ENCODE peak calls at places on chromosome 1, in six cellular contexts. I, U, O, V, Z and P are unnamed samples. For H3K4me1, the result is how much of the 10 kb centered on the place peaks cover.

GRCh38 chr1:234975122-234975940 is 153.3 kb downstream of the TOMM20 start:
- DNase-seq in U (no peak), Z (no peak), V (peak), I (peak), O (no peak), P (peak)

GRCh38 chr1:33435096-33435820 is 4.4 kb upstream of the PHC2 start:
- DNase-seq in U (no peak), O (no peak), I (no peak), Z (no peak), V (no peak), P (no peak)

GRCh38 chr1:215720121-215720520 is 153.0 kb downstream of the KCTD3 start:
- DNase-seq in I (no peak), O (no peak), V (no peak), U (no peak), Z (no peak), P (no peak)

GRCh38 chr1:235113183-235113917 is 15.3 kb downstream of the TOMM20 start:
- DNase-seq in O (no peak), Z (no peak), I (no peak), U (no peak), V (no peak), P (no peak)

GRCh38 chr1:228392111-228392936 is 14.3 kb downstream of the TRIM11 start:
- DNase-seq in I (no peak), O (no peak), V (peak), Z (no peak), U (no peak), P (no peak)

GRCh38 chr1:177873238-177873637 is 96.6 kb downstream of the SEC16B start:
- DNase-seq in Z (no peak), I (peak), U (no peak), O (no peak), V (no peak), P (no peak)

GRCh38 chr1:85583355-85584263 is 3.0 kb downstream of the CCN1 start:
- DNase-seq in U (no peak), Z (no peak), O (no peak), V (no peak), I (no peak), P (no peak)

GRCh38 chr1:171142081-171142450 is 43.0 kb upstream of the FMO2 start:
- DNase-seq in Z (peak), U (no peak), O (no peak), V (no peak), I (no peak), P (peak)

GRCh38 chr1:41108696-41109284 is 87.3 kb upstream of the SLFNL1 start:
- DNase-seq in O (no peak), Z (no peak), U (no peak), V (no peak), I (no peak), P (peak)

GRCh38 chr1:247332901-247333361 is 1.3 kb upstream of the ZNF496 start:
- DNase-seq in I (peak), Z (peak), U (peak), O (no peak), V (no peak), P (no peak)

GRCh38 chr1:163656367-163656766 is 334.6 kb downstream of the NUF2 start:
- DNase-seq in U (no peak), I (no peak), V (no peak), Z (no peak), O (no peak), P (no peak)

GRCh38 chr1:17661546-17662157 is 93.5 kb upstream of the ACTL8 start:
- DNase-seq in O (peak), Z (peak), V (peak), U (peak), I (peak), P (peak)

GRCh38 chr1:109910123-109910962 is at the start of gene CSF1:
- DNase-seq in Z (peak), U (peak), O (no peak), V (peak), I (peak), P (peak)

GRCh38 chr1:26275580-26276431 is 4.1 kb upstream of the SH3BGRL3 start:
- DNase-seq in O (peak), V (peak), I (peak), U (peak), Z (peak), P (peak)

GRCh38 chr1:37865348-37866119 is 6.1 kb upstream of the MTF1 start:
- DNase-seq in O (no peak), V (no peak), U (no peak), I (no peak), Z (no peak), P (no peak)

GRCh38 chr1:52571783-52572182 is 18.9 kb upstream of the TUT4 start:
- DNase-seq in U (peak), Z (no peak), O (peak), I (no peak), V (no peak), P (no peak)

GRCh38 chr1:206717237-206717989 is 32.7 kb downstream of the MAPKAPK2 start:
- DNase-seq in I (no peak), U (no peak), O (peak), Z (no peak), V (peak), P (no peak)

GRCh38 chr1:36349839-36350238 is 26.4 kb upstream of the EVA1B start:
- DNase-seq in U (no peak), O (no peak), Z (no peak), I (no peak), V (no peak), P (no peak)

GRCh38 chr1:183279835-183280234 is 93.8 kb downstream of the LAMC2 start:
- DNase-seq in Z (no peak), I (peak), O (no peak), U (no peak), V (peak), P (no peak)

GRCh38 chr1:153608089-153608672 is 4.8 kb downstream of the S100A16 start:
- DNase-seq in I (no peak), U (peak), O (no peak), Z (peak), V (no peak), P (no peak)

GRCh38 chr1:117671781-117672501 is 66.1 kb downstream of the TENT5C start:
- DNase-seq in I (peak), O (no peak), V (peak), U (peak), Z (peak), P (peak)

GRCh38 chr1:41378999-41379740 is 17.9 kb downstream of the FOXO6 start:
- DNase-seq in O (no peak), V (no peak), U (no peak), I (no peak), Z (no peak), P (no peak)

GRCh38 chr1:228011721-228012311 is 5.0 kb downstream of the WNT3A start:
- DNase-seq in V (peak), U (no peak), O (no peak), I (no peak), Z (no peak), P (peak)

GRCh38 chr1:77680173-77680572 is 2.3 kb downstream of the ZZZ3 start:
- DNase-seq in Z (no peak), U (no peak), I (no peak), V (no peak), O (no peak), P (no peak)

GRCh38 chr1:77683836-77684148 is 1.3 kb upstream of the ZZZ3 start:
- DNase-seq in V (no peak), I (no peak), Z (no peak), O (no peak), U (no peak), P (no peak)

GRCh38 chr1:77683142-77683835 is 831 bp upstream of the ZZZ3 start:
- DNase-seq in Z (peak), O (peak), I (peak), V (peak), U (peak), P (peak)

GRCh38 chr1:77682442-77683141 is at the start of gene ZZZ3:
- DNase-seq in O (peak), I (peak), Z (peak), U (peak), V (peak), P (peak)

DNA sequence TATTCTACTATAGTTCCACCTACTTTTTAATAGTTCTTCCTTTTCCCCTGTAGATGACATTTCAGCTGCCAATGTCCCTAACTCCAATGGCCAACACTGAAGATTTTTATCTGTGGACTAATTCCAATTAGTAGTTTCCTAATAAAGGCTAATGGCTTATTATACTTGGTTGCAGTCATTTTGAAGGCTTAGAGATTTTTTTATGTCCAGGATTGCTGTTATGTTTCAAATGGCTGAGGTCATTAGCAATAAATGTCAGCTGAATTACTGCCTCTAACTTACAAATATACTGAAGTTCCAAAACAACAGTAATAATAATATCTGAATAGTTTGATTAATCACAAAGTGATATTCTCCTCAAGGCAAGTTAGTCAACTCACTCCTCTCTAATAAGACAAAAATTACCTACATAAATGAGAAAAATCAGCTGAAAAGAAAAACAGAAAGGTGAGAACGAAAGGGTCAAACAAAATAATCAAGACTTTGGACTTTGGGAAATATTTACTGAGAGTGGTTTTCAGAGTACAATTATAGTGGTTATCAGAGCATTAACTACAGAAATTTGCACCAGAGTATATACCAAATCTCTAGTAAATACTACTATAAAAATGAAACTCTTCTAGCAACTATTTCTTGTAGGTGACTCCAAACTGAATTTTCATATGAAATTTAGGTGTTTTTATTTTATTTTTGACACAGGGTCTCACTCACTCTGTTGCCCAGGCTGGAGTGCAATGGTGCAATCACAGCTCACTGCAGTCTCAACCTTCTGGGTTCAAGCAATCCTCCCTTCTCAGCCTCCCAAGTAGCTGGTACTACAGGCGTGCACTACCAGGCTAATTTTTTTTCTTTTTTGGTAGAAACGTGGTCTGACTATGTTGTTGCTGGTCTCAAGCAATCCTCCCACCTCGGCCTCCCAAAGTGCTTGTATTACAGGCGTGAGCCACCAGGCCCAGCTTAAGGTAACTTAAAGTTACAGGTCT is 3.5 kb downstream of the ZZZ3 start:
- DNase-seq in Z (no peak), U (no peak), O (no peak), V (no peak), I (no peak), P (no peak)
- H3K4me1 ChIP-seq in Z (under half), U (under half), O (under half), V (under half), I (under half), P (under half)

DNA sequence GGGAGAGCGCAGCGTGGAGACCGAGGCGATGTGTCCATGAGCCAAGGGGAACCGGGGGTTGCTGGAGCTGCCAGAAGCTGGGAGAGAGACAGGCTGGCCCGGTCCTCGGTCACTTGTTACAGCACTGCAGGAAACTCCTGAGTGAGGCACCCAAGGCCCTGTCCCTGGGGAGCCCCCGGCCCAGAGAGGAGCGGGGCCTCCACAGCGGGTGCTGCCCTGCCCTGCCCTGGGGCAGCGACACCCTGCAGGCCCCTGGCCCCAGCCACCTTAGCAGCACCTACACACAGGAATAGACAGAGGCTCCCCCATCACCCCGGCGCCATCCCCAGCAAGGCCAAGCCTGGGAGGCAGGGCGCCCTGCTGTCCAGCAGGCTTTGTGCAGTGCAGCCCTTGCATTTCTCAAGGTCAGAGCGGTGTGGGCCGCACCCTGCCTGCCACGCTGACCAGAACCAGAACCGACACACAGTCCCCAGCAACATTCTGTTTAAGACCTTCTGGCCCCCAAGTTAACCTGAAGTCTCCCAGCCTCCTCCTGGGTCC is 6.6 kb upstream of the MEGF6 start:
- DNase-seq in Z (no peak), U (no peak), O (no peak), I (no peak), V (no peak), P (no peak)
- H3K4me1 ChIP-seq in Z (under half), U (under half), O (under half), I (under half), V (under half), P (under half)

GRCh38 chr1:212291505-212292134 is 6.4 kb downstream of the PPP2R5A start:
- DNase-seq in V (no peak), O (peak), U (peak), I (peak), Z (no peak), P (no peak)
- H3K4me1 ChIP-seq in V (half or more), O (under half), U (under half), I (under half), Z (under half), P (under half)

GRCh38 chr1:205259998-205260397 is 32.3 kb downstream of the TMCC2 start:
- DNase-seq in V (no peak), O (no peak), I (no peak), Z (no peak), U (no peak), P (no peak)
- H3K4me1 ChIP-seq in V (under half), O (under half), I (under half), Z (under half), U (under half), P (under half)

GRCh38 chr1:62676606-62677356 is 11.4 kb downstream of the DOCK7 start:
- DNase-seq in V (no peak), O (no peak), Z (no peak), U (peak), I (no peak), P (no peak)

GRCh38 chr1:62673629-62674028 is 14.6 kb downstream of the DOCK7 start:
- DNase-seq in I (no peak), Z (no peak), V (no peak), U (no peak), O (no peak), P (no peak)

GRCh38 chr1:62672029-62672428 is 16.2 kb downstream of the DOCK7 start:
- DNase-seq in Z (no peak), U (no peak), I (no peak), V (no peak), O (no peak), P (no peak)
- H3K4me1 ChIP-seq in Z (under half), U (under half), I (under half), V (under half), O (under half), P (under half)

DNA sequence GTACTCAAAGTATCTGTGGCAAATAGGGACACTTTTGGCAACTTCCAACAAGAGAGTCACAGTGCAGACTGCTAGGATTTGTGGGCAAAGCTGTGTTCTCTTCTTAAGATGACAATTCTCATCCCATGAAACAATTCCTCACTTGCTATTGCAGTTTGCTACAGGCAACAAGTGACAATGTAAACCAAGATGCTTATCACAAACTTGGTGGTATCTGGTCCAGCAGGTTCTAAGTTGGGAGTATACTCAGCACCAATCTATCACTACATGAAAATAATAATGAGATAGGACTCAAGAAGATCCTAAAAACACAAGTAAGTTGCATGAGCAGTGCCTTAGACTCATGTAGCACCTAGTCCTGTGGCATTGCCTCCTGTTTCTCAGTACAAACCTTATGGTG is 3.4 kb upstream of the OVAAL start:
- DNase-seq in I (no peak), U (no peak), Z (no peak), O (no peak), V (no peak), P (no peak)
- H3K4me1 ChIP-seq in I (under half), U (under half), Z (under half), O (under half), V (under half), P (under half)

DNA sequence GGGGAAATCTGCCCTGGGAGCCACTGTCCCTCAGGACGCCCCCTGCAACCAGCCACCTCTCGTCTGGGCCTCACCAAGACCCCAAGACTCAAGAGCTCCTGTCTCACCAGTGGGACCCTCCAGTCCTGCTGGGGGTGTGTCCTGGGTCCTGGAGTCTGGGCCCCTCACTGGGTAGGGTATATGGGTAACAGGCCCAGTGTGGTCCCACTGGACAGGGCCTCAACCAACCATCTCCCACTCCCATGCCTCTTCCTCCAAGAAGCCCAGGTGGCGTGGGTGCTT is 737 bp upstream of the VWA1 start:
- DNase-seq in O (no peak), Z (no peak), V (no peak), U (no peak), I (no peak), P (no peak)
- H3K4me1 ChIP-seq in O (under half), Z (under half), V (half or more), U (under half), I (half or more), P (under half)

DNA sequence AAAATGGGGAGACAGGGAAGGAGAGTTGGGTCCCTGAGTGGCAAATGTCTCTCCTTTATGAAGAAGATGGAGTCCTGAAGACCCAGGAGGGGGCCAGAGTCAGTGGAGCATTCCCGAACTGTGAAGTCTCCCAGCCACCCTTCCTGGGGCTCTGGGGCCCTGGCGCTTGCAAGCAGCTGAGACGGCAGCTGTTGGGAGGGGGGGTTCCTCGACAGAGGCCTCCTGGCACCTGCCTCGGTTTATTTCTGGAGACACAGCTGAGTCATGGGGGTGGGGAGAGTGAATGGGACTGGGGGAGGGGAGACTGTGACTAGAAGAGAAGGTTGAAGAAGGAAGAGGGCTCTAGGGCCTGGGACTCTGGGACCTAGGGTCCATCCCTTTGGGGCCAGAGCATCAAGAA is 14.0 kb downstream of the NES start:
- DNase-seq in V (no peak), U (no peak), O (no peak), Z (no peak), I (peak), P (peak)
- H3K4me1 ChIP-seq in V (half or more), U (half or more), O (half or more), Z (under half), I (half or more), P (under half)